ENCODE peak calls at places on chromosomes 6 and 20, in ten cellular contexts. O is lower leg skin, G is fibroblast of pulmonary artery, B is neural progenitor cell, X is AG09309, Q is fibroblast of villous mesenchyme, S is pancreas, Z is astrocyte of the spinal cord, F is colonic mucosa, R is tibial artery. D is an unnamed sample.

GRCh38 chr6:113122060-113122459 is 735.1 kb upstream of the MARCKS start:
- DNase-seq in Q (peak), B (peak), O (no peak), X (peak), F (no peak), G (peak), R (no peak), S (no peak), Z (peak), D (no peak)

GRCh38 chr6:68777956-68778355 is 142.9 kb downstream of the ADGRB3 start:
- DNase-seq in Z (peak), F (no peak), B (no peak), S (no peak), O (no peak), R (no peak), Q (no peak), X (no peak), G (peak), D (no peak)

GRCh38 chr6:158972241-158973233 is 27.5 kb downstream of the RSPH3 start:
- DNase-seq in O (no peak), S (peak), G (peak), Q (peak), X (peak), R (no peak), Z (peak), F (no peak), B (peak), D (peak)

GRCh38 chr20:33539129-33539528 is 49.2 kb downstream of the CBFA2T2 start:
- DNase-seq in G (peak), F (no peak), Q (peak), X (no peak), S (no peak), O (no peak), Z (no peak), B (no peak), R (no peak), D (no peak)

GRCh38 chr6:14129572-14129971 is 12.0 kb downstream of the CD83 start:
- DNase-seq in R (peak), Q (peak), S (peak), F (peak), O (no peak), Z (peak), X (peak), G (peak), B (peak), D (peak)

GRCh38 chr6:167056370-167056769 is 57.2 kb downstream of the CEP43 start:
- DNase-seq in X (peak), Q (peak), O (no peak), Z (peak), G (peak), R (no peak), F (no peak), B (no peak), S (no peak), D (peak)

GRCh38 chr6:153031335-153031955 is 28.9 kb upstream of the MTRF1L start:
- DNase-seq in B (no peak), X (no peak), R (no peak), O (no peak), F (no peak), S (no peak), Z (peak), Q (peak), G (peak), D (no peak)

GRCh38 chr6:124433369-124434064 is 528.7 kb upstream of the RNF217 start:
- DNase-seq in S (no peak), X (no peak), Q (no peak), G (no peak), B (no peak), R (no peak), Z (peak), O (no peak), F (no peak), D (no peak)

GRCh38 chr6:3669916-3670315 is 81.6 kb downstream of the PXDC1 start:
- DNase-seq in X (no peak), R (no peak), F (no peak), B (no peak), Z (no peak), S (no peak), Q (no peak), G (no peak), O (no peak), D (no peak)

GRCh38 chr6:39440039-39440426 is 117.5 kb upstream of the KCNK16 start:
- DNase-seq in Z (peak), B (no peak), G (peak), Q (no peak), R (no peak), X (no peak), F (no peak), O (no peak), S (no peak), D (no peak)

GRCh38 chr20:17500826-17501225 is 30.4 kb downstream of the BFSP1 start:
- DNase-seq in G (no peak), S (no peak), Z (no peak), Q (no peak), F (no peak), O (no peak), R (no peak), X (no peak), B (no peak), D (no peak)

GRCh38 chr6:97885230-97885772 is 602.3 kb upstream of the MMS22L start:
- DNase-seq in F (no peak), O (no peak), G (no peak), Q (no peak), X (no peak), S (no peak), Z (no peak), R (no peak), B (no peak), D (no peak)

GRCh38 chr20:15065794-15066193 is 728.4 kb upstream of the FLRT3 start:
- DNase-seq in O (no peak), Q (no peak), R (no peak), G (no peak), S (no peak), B (no peak), F (no peak), Z (no peak), X (no peak), D (no peak)

GRCh38 chr6:39843305-39844020 is 51.3 kb downstream of the DAAM2 start:
- DNase-seq in F (no peak), B (no peak), Z (no peak), Q (no peak), X (no peak), S (no peak), G (peak), O (no peak), R (peak), D (no peak)

GRCh38 chr6:16544006-16544405 is 217.3 kb downstream of the ATXN1 start:
- DNase-seq in G (peak), O (no peak), Q (peak), S (no peak), F (no peak), B (peak), X (peak), Z (peak), R (no peak), D (no peak)

GRCh38 chr6:117776441-117776840 is 101.2 kb downstream of the NUS1 start:
- DNase-seq in Q (peak), G (no peak), R (no peak), O (no peak), X (peak), B (no peak), F (no peak), Z (peak), S (no peak), D (peak)

GRCh38 chr6:170271771-170272314 is 19.0 kb downstream of the DLL1 start:
- DNase-seq in S (peak), B (no peak), O (no peak), Z (no peak), F (peak), X (no peak), G (no peak), Q (no peak), R (no peak), D (peak)

GRCh38 chr6:130617658-130618057 is 209.5 kb upstream of the SMLR1 start:
- DNase-seq in R (no peak), S (no peak), Q (peak), B (peak), F (no peak), Z (no peak), O (no peak), X (no peak), G (no peak), D (no peak)

GRCh38 chr20:57652865-57653545 is 32.8 kb upstream of the ZBP1 start:
- DNase-seq in S (no peak), O (no peak), G (no peak), F (peak), R (no peak), B (no peak), X (no peak), Q (no peak), Z (no peak), D (no peak)

GRCh38 chr6:52328721-52329120 is 33.2 kb upstream of the PAQR8 start:
- DNase-seq in Z (no peak), X (no peak), O (no peak), R (no peak), Q (no peak), B (no peak), G (no peak), F (no peak), S (no peak), D (no peak)

DNA sequence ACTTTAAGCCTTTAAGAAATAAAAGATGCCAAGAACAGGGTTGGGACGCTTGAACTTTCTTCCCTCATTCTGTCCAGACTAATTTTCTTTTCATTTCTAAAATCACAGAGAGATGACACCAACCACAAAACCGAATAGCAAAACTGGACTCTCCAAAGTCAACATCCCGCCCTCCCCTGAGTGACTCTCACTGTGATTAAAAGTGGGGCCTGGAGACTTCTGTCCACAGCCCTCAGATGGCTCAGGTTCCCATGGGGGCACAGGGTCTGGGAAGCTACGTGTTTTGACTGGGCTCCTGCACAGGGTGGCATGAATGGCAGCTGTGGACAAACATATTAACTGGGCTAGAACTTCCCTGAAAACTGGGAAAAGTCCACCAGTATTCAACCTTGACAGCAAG is 6.3 kb downstream of the FRMD1 start:
- DNase-seq in G (no peak), F (no peak), Z (no peak), X (no peak), B (no peak), R (no peak), O (no peak), Q (no peak), S (no peak), D (no peak)
- H3K4me3 ChIP-seq in G (no peak), F (no peak), Z (no peak), X (no peak), B (no peak), R (no peak), O (no peak), Q (no peak), S (no peak), D (no peak)

GRCh38 chr6:41682056-41682477 is 43.8 kb downstream of the MDFI start:
- DNase-seq in G (peak), Q (peak), R (peak), O (peak), F (peak), X (peak), B (peak), Z (peak), S (peak), D (peak)

GRCh38 chr6:41678511-41679084 is 40.3 kb downstream of the MDFI start:
- DNase-seq in F (no peak), X (no peak), Z (no peak), G (no peak), B (no peak), R (no peak), Q (no peak), S (no peak), O (no peak), D (no peak)

GRCh38 chr6:41680182-41680965 is 42.1 kb downstream of the MDFI start:
- DNase-seq in F (no peak), O (no peak), S (no peak), R (no peak), G (no peak), B (peak), Z (no peak), Q (no peak), X (no peak), D (no peak)

GRCh38 chr6:41677430-41678045 is 39.3 kb downstream of the MDFI start:
- DNase-seq in O (no peak), R (no peak), F (no peak), X (no peak), B (no peak), S (no peak), Q (no peak), Z (no peak), G (no peak), D (no peak)

DNA sequence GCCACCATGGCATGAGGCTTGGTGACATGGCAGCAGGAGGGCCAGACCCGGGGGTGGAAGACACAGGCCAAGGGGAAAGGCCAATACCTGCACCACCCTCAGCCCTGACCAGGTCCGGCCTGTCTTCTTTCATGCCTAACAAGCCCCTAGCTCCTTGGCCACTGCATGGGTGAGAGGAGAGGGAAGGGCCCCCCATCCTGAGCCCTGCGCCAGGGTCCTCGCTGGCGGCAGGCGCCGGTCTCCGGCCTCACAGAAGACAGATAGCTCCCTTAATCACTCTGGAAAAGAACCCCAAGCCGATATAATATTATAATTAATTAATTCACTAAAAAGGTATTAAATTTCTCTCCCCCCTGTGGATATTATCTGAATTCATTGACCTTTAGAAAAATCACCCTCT is 41.4 kb downstream of the MDFI start:
- DNase-seq in X (no peak), B (no peak), F (no peak), O (no peak), Q (no peak), R (no peak), G (no peak), S (no peak), Z (no peak), D (no peak)
- H3K4me3 ChIP-seq in X (no peak), B (no peak), F (no peak), O (no peak), Q (no peak), R (no peak), G (no peak), S (no peak), Z (no peak), D (no peak)

GRCh38 chr6:110041149-110041548 is 63.0 kb downstream of the GPR6 start:
- DNase-seq in Q (peak), S (no peak), R (no peak), B (no peak), G (no peak), Z (no peak), O (no peak), F (no peak), X (no peak), D (no peak)

GRCh38 chr6:110039364-110039995 is 61.4 kb downstream of the GPR6 start:
- DNase-seq in Q (peak), O (peak), B (peak), X (peak), R (peak), G (peak), F (peak), S (peak), Z (peak), D (peak)

GRCh38 chr6:110041830-110042229 is 63.7 kb downstream of the GPR6 start:
- DNase-seq in R (no peak), Z (no peak), Q (no peak), G (no peak), B (no peak), O (no peak), F (no peak), S (no peak), X (no peak), D (no peak)

GRCh38 chr6:110040716-110041115 is 62.6 kb downstream of the GPR6 start:
- DNase-seq in X (no peak), S (no peak), B (no peak), G (no peak), F (no peak), R (no peak), O (no peak), Q (no peak), Z (no peak), D (no peak)

DNA sequence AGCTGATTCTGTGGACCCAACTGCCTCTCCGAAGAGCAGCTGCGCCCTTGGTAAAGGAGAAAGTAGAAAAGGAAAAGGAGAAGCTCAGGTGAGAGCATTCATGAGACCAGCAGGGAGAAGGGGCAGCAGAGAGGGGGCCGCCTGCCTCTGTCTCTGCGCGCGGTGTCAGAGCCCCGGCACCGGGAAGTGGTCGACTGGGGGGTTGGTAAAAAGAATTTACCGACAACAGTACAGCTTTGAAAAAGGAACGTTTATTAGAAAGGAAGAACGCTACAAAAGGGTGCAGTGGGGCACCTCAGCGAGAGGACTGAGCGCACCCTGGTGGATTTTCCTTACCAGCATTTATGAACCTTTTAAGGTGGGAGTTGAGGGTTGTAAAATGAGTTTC is 61.9 kb downstream of the GPR6 start:
- DNase-seq in Q (peak), X (no peak), S (peak), R (no peak), B (peak), O (no peak), G (peak), F (peak), Z (peak), D (peak)
- H3K4me3 ChIP-seq in Q (peak), X (peak), S (peak), R (peak), B (peak), O (no peak), G (peak), F (peak), Z (peak), D (peak)

GRCh38 chr20:37413354-37413753 is 67.4 kb downstream of the SRC start:
- DNase-seq in Q (no peak), F (no peak), B (no peak), O (no peak), X (no peak), Z (no peak), G (no peak), S (no peak), R (no peak), D (no peak)

GRCh38 chr20:37408930-37409210 is 62.9 kb downstream of the SRC start:
- DNase-seq in X (no peak), B (no peak), O (no peak), Z (no peak), G (no peak), Q (no peak), S (no peak), R (no peak), F (no peak), D (no peak)

GRCh38 chr20:37414133-37414532 is 68.2 kb downstream of the SRC start:
- DNase-seq in O (no peak), Q (no peak), F (no peak), X (no peak), R (no peak), B (peak), S (no peak), G (no peak), Z (no peak), D (no peak)

GRCh38 chr20:37413023-37413334 is 67.0 kb downstream of the SRC start:
- DNase-seq in B (no peak), R (no peak), X (no peak), F (no peak), O (no peak), Q (no peak), G (no peak), S (no peak), Z (no peak), D (no peak)

DNA sequence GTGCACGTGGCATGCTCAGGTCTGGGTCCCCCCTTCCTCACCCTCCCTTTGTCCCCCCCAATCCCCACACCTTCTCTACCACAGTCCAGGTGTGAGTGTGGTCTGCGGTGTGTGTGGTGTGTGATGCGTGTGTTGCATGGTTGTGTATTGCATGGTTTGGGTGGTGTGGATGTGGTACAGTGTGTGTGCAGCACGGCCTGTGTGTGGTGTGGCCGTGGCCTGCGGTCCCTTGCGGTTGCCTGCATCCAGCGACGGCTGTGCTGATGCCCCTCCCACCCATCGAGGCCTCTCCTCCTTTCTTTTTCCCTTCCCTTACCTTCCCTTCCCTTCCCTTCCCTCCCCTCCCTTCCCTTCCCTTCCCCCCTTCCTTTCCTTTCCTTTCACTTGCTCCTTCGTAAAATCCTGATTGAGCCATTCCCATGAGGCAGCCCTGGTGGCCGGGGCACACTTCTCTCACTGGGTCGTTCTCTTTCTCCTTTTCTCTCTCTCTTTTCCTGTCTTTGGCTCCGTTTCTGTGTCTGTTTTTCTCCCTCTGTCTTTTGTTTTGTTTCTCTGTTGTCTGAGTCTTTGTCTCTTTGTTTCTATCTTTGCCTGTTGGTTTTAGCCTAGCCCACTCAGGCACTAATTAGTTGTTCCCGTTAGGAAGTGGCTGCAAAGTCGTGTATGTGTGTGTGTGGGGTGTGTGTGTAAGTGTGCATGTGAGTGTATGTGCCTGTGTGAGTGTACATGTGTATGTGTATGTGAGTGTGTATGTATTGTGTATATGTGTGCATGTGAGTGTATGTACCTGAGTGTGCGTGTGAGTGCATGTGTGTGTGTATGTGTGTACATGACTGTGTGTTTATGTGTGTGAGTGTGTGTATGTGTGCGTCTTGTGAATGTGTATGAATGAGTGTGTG is 65.7 kb downstream of the SRC start:
- DNase-seq in R (no peak), S (no peak), X (no peak), Q (peak), G (no peak), O (no peak), B (peak), F (no peak), Z (no peak), D (peak)
- H3K4me3 ChIP-seq in R (no peak), S (peak), X (no peak), Q (peak), G (peak), O (no peak), B (peak), F (no peak), Z (peak), D (peak)

GRCh38 chr6:27669798-27670301 is 196.9 kb upstream of the ZNF184 start:
- DNase-seq in F (no peak), X (no peak), Z (no peak), R (no peak), G (no peak), O (no peak), Q (no peak), S (no peak), B (peak), D (no peak)
- H3K4me3 ChIP-seq in F (no peak), X (no peak), Z (peak), R (no peak), G (peak), O (no peak), Q (peak), S (no peak), B (peak), D (peak)

GRCh38 chr20:63537525-63538203 is 488 bp upstream of the PTK6 start:
- DNase-seq in S (peak), O (peak), Z (peak), B (peak), Q (peak), F (peak), R (peak), X (peak), G (peak), D (peak)
- H3K4me3 ChIP-seq in S (peak), O (no peak), Z (peak), B (peak), Q (peak), F (peak), R (peak), X (peak), G (peak), D (peak)

DNA sequence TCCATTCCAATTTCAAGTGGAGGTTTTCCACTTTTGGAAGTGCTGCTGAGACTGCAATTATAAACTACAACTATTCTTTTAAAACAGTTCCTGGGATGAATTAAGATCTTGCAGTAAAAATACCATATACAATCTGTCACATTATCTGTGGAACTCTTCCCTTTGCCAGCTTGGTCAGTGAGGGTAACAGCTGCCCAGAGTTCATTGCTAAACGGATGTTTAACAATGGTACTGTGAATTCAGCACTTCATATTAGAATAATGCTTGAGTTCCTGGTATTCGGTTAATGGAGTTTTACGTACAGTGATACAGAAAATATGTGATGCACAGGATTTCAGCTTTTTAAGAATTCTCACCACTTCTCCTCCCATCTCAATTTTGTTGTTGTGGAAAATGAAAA is 51.5 kb downstream of the KCNS1 start:
- DNase-seq in O (no peak), Z (no peak), R (no peak), S (no peak), Q (no peak), B (no peak), F (no peak), X (no peak), G (no peak), D (no peak)
- H3K4me3 ChIP-seq in O (no peak), Z (no peak), R (no peak), S (no peak), Q (no peak), B (no peak), F (no peak), X (no peak), G (no peak), D (no peak)

D was measured in Jurkat, Clone E6-1.